ENCODE peak calls at places on chromosomes 11 and 22, in six cellular contexts. S is gastrocnemius medialis, B is A549, T is transverse colon, E is right lobe of liver, V is Peyer's patch. C is an unnamed sample.

GRCh38 chr11:110527146-110527545 is 97.4 kb downstream of the FDX1 start:
- DNase-seq in B (no peak), S (no peak), E (no peak), T (no peak), V (no peak), C (no peak)

GRCh38 chr11:63489879-63490278 is 1.1 kb downstream of the PLAAT5 start:
- DNase-seq in S (no peak), V (no peak), B (no peak), T (no peak), E (no peak), C (no peak)

GRCh38 chr11:34749666-34750659 is 129.1 kb downstream of the EHF start:
- DNase-seq in B (no peak), V (no peak), E (peak; percentile 83), T (peak; percentile 54), S (peak; percentile 87), C (peak; percentile 90)

GRCh38 chr11:47981667-47982404 is 1.5 kb downstream of the PTPRJ start:
- DNase-seq in B (no peak), V (no peak), E (peak; percentile 67), S (no peak), T (no peak), C (no peak)

GRCh38 chr11:128502736-128503135 is 84.6 kb downstream of the ETS1 start:
- DNase-seq in B (no peak), T (no peak), S (no peak), V (no peak), E (no peak), C (no peak)

GRCh38 chr22:21850660-21851059 is 16.8 kb downstream of the MAPK1 start:
- DNase-seq in E (no peak), T (no peak), V (no peak), B (no peak), S (no peak), C (no peak)

GRCh38 chr11:33194455-33194854 is 33.2 kb upstream of the CSTF3 start:
- DNase-seq in B (no peak), T (no peak), E (no peak), V (no peak), S (no peak), C (no peak)

GRCh38 chr11:92779746-92780145 is 189.7 kb upstream of the MTNR1B start:
- DNase-seq in T (no peak), E (no peak), B (no peak), S (no peak), V (no peak), C (no peak)

GRCh38 chr11:36567684-36568083 is at the start of gene RAG1:
- DNase-seq in V (no peak), B (no peak), T (no peak), E (no peak), S (no peak), C (no peak)

GRCh38 chr11:67119577-67120391 is 721 bp downstream of the KDM2A start:
- DNase-seq in S (no peak), V (peak; percentile 56), E (peak; percentile 56), T (peak; percentile 32), B (peak; percentile 48), C (peak; percentile 87)

GRCh38 chr11:128777369-128778011 is 83.6 kb downstream of the FLI1 start:
- DNase-seq in B (no peak), T (no peak), S (no peak), V (no peak), E (no peak), C (peak; percentile 40)

GRCh38 chr11:62721994-62722393 is 5.3 kb downstream of the HNRNPUL2 start:
- DNase-seq in V (no peak), B (no peak), E (no peak), T (no peak), S (no peak), C (no peak)

GRCh38 chr11:112177610-112178009 is 2.3 kb downstream of the BCO2 start:
- DNase-seq in E (no peak), S (no peak), T (no peak), B (no peak), V (no peak), C (no peak)

GRCh38 chr11:112175596-112175947 is 260 bp downstream of the BCO2 start:
- DNase-seq in T (no peak), E (no peak), S (no peak), V (no peak), B (no peak), C (no peak)

GRCh38 chr11:112174789-112175595 is at the start of gene BCO2:
- DNase-seq in B (peak; percentile 51), V (peak; percentile 74), T (peak; percentile 85), S (peak; percentile 87), E (peak; percentile 93), C (peak; percentile 91)

GRCh38 chr11:112178428-112178827 is 3.1 kb downstream of the BCO2 start:
- DNase-seq in B (no peak), V (no peak), T (no peak), E (no peak), S (no peak), C (no peak)

GRCh38 chr11:112176077-112176476 is 765 bp downstream of the BCO2 start:
- DNase-seq in B (no peak), V (no peak), S (no peak), E (no peak), T (no peak), C (no peak)
- H3K4me3 ChIP-seq in B (no peak overlapping the region), V (peak overlapping the region; percentile 50), S (peak overlapping the region; percentile 35), E (peak overlapping the region; percentile 53), T (no peak overlapping the region), C (no peak overlapping the region)

GRCh38 chr22:42930810-42931420 is 73.8 kb upstream of the ARFGAP3 start:
- DNase-seq in B (no peak), S (peak; percentile 56), T (no peak), E (no peak), V (no peak), C (no peak)
- TF ChIP-seq CTCF in B (no peak), S (no peak), T (no peak), E (no peak), V (no peak), C (no peak)

GRCh38 chr11:19866037-19866436 is 153.4 kb downstream of the NAV2 start:
- DNase-seq in E (no peak), B (no peak), V (no peak), T (no peak), S (no peak), C (no peak)

GRCh38 chr11:19864141-19865120 is 151.8 kb downstream of the NAV2 start:
- DNase-seq in E (peak; percentile 70), V (no peak), B (no peak), S (no peak), T (no peak), C (no peak)

GRCh38 chr11:19867064-19867463 is 154.4 kb downstream of the NAV2 start:
- DNase-seq in B (no peak), S (no peak), E (no peak), T (no peak), V (no peak), C (no peak)

DNA sequence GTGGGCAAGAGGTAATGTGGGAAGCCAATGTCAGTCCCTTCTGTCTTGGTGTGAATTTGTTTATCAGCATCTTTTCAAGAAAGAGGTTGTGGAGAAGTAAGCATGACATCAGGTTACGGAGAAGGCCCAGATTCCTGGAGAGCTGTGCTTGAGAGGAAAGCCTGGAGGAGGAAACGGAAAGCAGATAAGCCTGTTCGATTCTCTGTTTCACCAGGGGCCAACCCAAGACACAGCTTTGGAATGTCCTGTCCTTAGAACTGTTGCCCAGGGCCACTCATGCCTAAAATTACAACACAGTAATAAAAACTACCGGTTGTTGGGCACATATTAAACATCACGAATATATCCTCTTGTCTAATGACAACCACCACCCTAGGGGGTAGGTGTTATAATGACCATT is 148.5 kb downstream of the NAV2 start:
- DNase-seq in E (no peak), B (no peak), S (no peak), V (no peak), T (no peak), C (no peak)
- TF ChIP-seq POLR2A in E (no peak), B (no peak), S (no peak), V (no peak), T (no peak), C (no peak)

GRCh38 chr11:86062719-86063118 is 6.2 kb downstream of the PICALM start:
- DNase-seq in V (no peak), T (no peak), E (no peak), S (no peak), B (no peak), C (no peak)
- H3K4me3 ChIP-seq in V (no peak overlapping the region), T (no peak overlapping the region), E (no peak overlapping the region), S (peak overlapping the region; percentile 8), B (no peak overlapping the region), C (no peak overlapping the region)

GRCh38 chr11:65551572-65552398 is 6.4 kb downstream of the LTBP3 start:
- DNase-seq in S (peak; percentile 58), B (peak; percentile 58), T (peak; percentile 90), E (peak; percentile 78), V (peak; percentile 90), C (no peak)
- TF ChIP-seq CTCF in S (peak; percentile 25), B (peak; percentile 54), T (peak; percentile 48), E (peak; percentile 36), V (peak; percentile 70), C (no peak)

GRCh38 chr11:8593935-8594909 is at the start of gene STK33:
- DNase-seq in S (peak; percentile 23), B (peak; percentile 53), E (no peak), V (peak; percentile 76), T (peak; percentile 63), C (no peak)
- TF ChIP-seq POLR2A in S (no peak), B (peak; percentile 21), E (no peak), V (no peak), T (no peak), C (no peak)

DNA sequence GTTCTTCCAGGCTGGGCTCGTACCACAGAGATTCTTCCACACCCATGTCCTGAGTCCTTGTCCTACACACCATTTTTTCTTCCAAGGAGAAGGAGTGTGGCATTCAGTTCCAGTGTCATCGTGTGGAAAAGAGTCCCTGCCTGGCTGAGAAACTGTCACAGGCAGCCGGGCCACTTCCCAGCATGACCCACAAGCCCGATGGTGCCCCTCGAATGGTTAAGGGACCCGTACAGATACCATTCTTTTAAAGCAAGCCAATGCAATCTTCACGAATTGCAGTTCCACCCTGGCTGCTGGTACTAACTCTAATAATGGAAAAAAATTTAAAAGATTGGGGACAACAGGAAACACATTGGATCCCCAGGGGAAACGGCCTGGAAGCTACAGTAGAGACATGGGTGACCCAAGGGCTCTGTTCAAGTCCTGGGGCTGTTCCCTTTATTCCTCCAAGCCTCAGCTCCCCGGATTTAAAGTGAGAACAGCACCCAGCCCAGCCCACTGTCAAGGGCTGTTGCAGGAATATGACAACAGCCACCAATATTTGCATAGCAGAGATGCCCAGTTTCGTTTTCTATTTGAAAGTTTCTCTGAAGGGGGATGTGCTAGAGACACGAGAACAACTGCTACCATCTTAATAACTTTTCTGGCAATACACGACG is 80.9 kb upstream of the WNT7B start:
- DNase-seq in T (peak; percentile 55), B (no peak), E (peak; percentile 50), V (peak; percentile 47), S (peak; percentile 76), C (peak; percentile 87)
- H3K4me3 ChIP-seq in T (no peak overlapping the region), B (no peak overlapping the region), E (no peak overlapping the region), V (peak overlapping the region; percentile 11), S (peak overlapping the region; percentile 90), C (no peak overlapping the region)

GRCh38 chr11:77102246-77103210 is at the start of gene OMP:
- DNase-seq in V (no peak), T (no peak), S (no peak), E (no peak), B (no peak), C (no peak)

GRCh38 chr11:77103319-77103718 is 679 bp downstream of the OMP start:
- DNase-seq in T (no peak), S (no peak), V (no peak), B (no peak), E (no peak), C (no peak)

GRCh38 chr11:77104727-77105126 is 2.1 kb downstream of the OMP start:
- DNase-seq in V (no peak), E (no peak), T (no peak), B (no peak), S (no peak), C (no peak)

GRCh38 chr11:77100166-77101042 is 2.2 kb upstream of the OMP start:
- DNase-seq in T (no peak), S (no peak), V (no peak), E (no peak), B (no peak), C (no peak)

GRCh38 chr11:77101043-77101537 is 1.6 kb upstream of the OMP start:
- DNase-seq in V (no peak), T (no peak), B (peak; percentile 56), E (no peak), S (no peak), C (no peak)
- TF ChIP-seq CTCF in V (no peak), T (no peak), B (peak; percentile 48), E (no peak), S (no peak), C (no peak)

C was measured in lower leg skin.